ENCODE peak calls at places on chromosomes 3 and 15, in four cellular contexts. One of them, this sample, is unnamed.

GRCh38 chr3:36597422-36597821 is 166.9 kb downstream of the DCLK3 start:
- DNase-seq in fibroblast of pulmonary artery: peak
- DNase-seq in choroid plexus epithelial cell: peak
- DNase-seq in bronchial epithelial cell: peak
- DNase-seq in this sample: peak

GRCh38 chr3:137988152-137988551 is 21.8 kb upstream of the CLDN18 start:
- DNase-seq in fibroblast of pulmonary artery: no peak
- DNase-seq in choroid plexus epithelial cell: no peak
- DNase-seq in bronchial epithelial cell: no peak
- DNase-seq in this sample: no peak

GRCh38 chr3:141556034-141556433 is 69.2 kb downstream of the RASA2 start:
- DNase-seq in fibroblast of pulmonary artery: peak
- DNase-seq in choroid plexus epithelial cell: peak
- DNase-seq in bronchial epithelial cell: no peak
- DNase-seq in this sample: no peak

GRCh38 chr3:48628277-48629017 is 6.8 kb downstream of the SLC26A6 start:
- DNase-seq in fibroblast of pulmonary artery: no peak
- DNase-seq in choroid plexus epithelial cell: no peak
- DNase-seq in bronchial epithelial cell: no peak
- DNase-seq in this sample: no peak

GRCh38 chr3:45055411-45056143 is 29.5 kb downstream of the CLEC3B start:
- DNase-seq in fibroblast of pulmonary artery: peak
- DNase-seq in choroid plexus epithelial cell: peak
- DNase-seq in bronchial epithelial cell: no peak
- DNase-seq in this sample: peak

GRCh38 chr15:37098468-37099320 is 1.7 kb downstream of the MEIS2 start:
- DNase-seq in fibroblast of pulmonary artery: no peak
- DNase-seq in choroid plexus epithelial cell: peak
- DNase-seq in bronchial epithelial cell: no peak
- DNase-seq in this sample: peak

GRCh38 chr3:124700880-124701684 is 29.2 kb upstream of the UMPS start:
- DNase-seq in fibroblast of pulmonary artery: peak
- DNase-seq in choroid plexus epithelial cell: peak
- DNase-seq in bronchial epithelial cell: peak
- DNase-seq in this sample: peak

GRCh38 chr15:37095197-37095992 is 5.0 kb downstream of the MEIS2 start:
- DNase-seq in fibroblast of pulmonary artery: no peak
- DNase-seq in choroid plexus epithelial cell: peak
- DNase-seq in bronchial epithelial cell: no peak
- DNase-seq in this sample: no peak

GRCh38 chr15:67803299-67803698 is 22.0 kb upstream of the SKOR1 start:
- DNase-seq in fibroblast of pulmonary artery: no peak
- DNase-seq in choroid plexus epithelial cell: no peak
- DNase-seq in bronchial epithelial cell: no peak
- DNase-seq in this sample: no peak

GRCh38 chr3:141669434-141669833 is 68.7 kb upstream of the RNF7 start:
- DNase-seq in fibroblast of pulmonary artery: no peak
- DNase-seq in choroid plexus epithelial cell: no peak
- DNase-seq in bronchial epithelial cell: no peak
- DNase-seq in this sample: no peak

GRCh38 chr3:162710332-162711112 is 1213.9 kb downstream of the OTOL1 start:
- DNase-seq in fibroblast of pulmonary artery: no peak
- DNase-seq in choroid plexus epithelial cell: no peak
- DNase-seq in bronchial epithelial cell: no peak
- DNase-seq in this sample: no peak

GRCh38 chr15:91887921-91888373 is 34.4 kb downstream of the SLCO3A1 start:
- DNase-seq in fibroblast of pulmonary artery: no peak
- DNase-seq in choroid plexus epithelial cell: no peak
- DNase-seq in bronchial epithelial cell: no peak
- DNase-seq in this sample: no peak

DNA sequence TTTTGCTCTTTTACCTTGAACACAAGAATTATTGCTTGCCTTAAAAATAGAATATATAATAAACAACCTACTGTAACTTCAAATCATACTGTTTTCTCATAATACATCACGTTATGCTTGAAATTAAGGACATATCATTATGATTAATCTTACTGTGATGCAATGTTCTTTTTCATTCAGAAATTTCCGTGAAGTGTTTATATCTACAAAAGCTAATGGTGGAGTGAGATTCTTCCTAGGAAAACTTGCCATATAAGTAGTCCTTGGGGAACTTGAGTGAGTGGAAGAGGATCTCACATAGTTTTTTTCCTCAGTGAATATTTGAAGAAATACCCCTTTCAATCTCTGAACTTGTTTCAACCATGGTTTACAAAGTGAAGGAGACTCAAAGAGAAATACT is 498.7 kb upstream of the CBLB start:
- DNase-seq in fibroblast of pulmonary artery: peak
- DNase-seq in choroid plexus epithelial cell: no peak
- DNase-seq in bronchial epithelial cell: no peak
- DNase-seq in this sample: no peak
- TF ChIP-seq CTCF in fibroblast of pulmonary artery: no peak
- TF ChIP-seq CTCF in choroid plexus epithelial cell: no peak
- TF ChIP-seq CTCF in bronchial epithelial cell: no peak
- TF ChIP-seq CTCF in this sample: no peak

DNA sequence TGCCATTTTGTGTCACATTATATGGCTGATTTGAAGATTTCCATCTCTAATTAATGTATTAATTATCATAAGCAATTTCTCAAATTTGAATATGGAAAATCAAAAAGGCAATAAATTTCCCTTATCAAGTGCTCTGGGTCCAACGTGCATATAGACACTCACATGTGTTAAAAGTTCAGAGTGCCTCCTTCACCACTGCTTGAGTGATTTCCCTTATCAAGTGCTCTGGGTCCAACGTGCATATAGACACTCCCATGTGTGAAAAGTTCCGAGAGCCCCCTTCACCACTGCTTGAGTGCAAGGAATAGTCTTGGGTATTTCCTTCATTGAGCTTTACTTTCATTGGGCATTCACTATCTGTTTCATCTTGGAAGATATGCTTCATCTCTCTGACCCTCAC is 421.0 kb upstream of the ZNF717 start:
- DNase-seq in fibroblast of pulmonary artery: no peak
- DNase-seq in choroid plexus epithelial cell: no peak
- DNase-seq in bronchial epithelial cell: no peak
- DNase-seq in this sample: no peak
- TF ChIP-seq CTCF in fibroblast of pulmonary artery: no peak
- TF ChIP-seq CTCF in choroid plexus epithelial cell: no peak
- TF ChIP-seq CTCF in bronchial epithelial cell: no peak
- TF ChIP-seq CTCF in this sample: no peak

GRCh38 chr3:57112206-57112605 is 51.7 kb downstream of the SPATA12 start:
- DNase-seq in fibroblast of pulmonary artery: peak
- DNase-seq in choroid plexus epithelial cell: peak
- DNase-seq in bronchial epithelial cell: no peak
- DNase-seq in this sample: no peak
- TF ChIP-seq CTCF in fibroblast of pulmonary artery: peak
- TF ChIP-seq CTCF in choroid plexus epithelial cell: peak
- TF ChIP-seq CTCF in bronchial epithelial cell: peak
- TF ChIP-seq CTCF in this sample: no peak

DNA sequence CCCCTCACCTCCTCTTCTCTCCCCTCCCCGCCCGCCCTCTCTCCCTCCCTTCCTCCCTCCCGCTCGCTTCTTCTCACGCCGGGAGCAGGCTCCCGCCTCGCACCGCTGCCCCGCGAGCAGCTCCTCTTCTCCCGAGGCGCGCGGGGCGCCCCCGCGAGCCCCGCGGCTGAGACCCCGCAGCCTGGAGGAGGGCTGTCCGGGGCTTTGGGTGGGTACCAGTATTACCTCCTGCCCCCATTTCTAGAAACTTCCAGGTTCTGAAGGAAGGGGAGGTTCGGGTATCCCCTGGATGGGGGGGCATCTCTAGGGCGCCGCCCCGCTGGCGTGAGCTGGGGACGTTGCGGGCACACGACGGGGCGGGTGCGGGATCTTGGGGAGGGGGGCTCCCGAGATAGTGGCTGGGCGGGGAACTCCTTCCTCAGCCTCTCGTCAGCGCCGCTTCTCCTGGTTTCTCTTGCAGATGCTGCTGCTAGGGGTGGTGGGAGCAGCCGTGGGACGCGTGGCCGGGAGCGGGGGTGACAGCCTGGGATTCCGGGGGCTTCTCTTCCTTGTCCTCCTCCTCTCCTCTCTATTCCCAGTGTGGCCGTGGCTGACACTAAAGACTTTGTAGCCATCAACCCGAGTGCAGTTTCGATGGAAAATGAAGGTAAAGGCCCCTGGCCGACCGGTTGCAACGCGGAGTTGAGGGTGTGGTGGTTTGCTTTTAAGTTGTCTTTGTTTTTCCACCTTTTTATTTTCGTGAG is 417 bp downstream of the ATP2C1 start:
- DNase-seq in fibroblast of pulmonary artery: peak
- DNase-seq in choroid plexus epithelial cell: peak
- DNase-seq in bronchial epithelial cell: no peak
- DNase-seq in this sample: peak
- TF ChIP-seq CTCF in fibroblast of pulmonary artery: no peak
- TF ChIP-seq CTCF in choroid plexus epithelial cell: no peak
- TF ChIP-seq CTCF in bronchial epithelial cell: no peak
- TF ChIP-seq CTCF in this sample: no peak

DNA sequence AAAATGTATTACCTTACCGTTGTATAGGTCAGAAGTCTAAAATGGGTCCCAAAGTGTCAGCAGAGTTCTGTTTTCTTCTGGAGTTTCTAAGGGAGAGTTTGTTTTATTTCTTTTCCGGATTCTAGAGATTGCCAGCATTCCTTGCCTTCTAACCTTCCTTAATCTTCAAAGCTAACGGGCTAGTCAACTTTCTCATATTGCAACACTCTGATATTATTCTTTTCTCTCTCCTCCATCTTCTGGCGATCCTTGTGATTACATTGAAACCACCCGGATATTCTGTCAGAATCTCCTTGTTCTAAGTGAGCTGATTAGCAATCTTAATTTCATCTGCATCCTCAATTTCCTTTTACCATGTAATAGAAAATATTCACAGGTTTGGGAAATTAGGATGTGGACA is 36.2 kb upstream of the AADACL2 start:
- DNase-seq in fibroblast of pulmonary artery: peak
- DNase-seq in choroid plexus epithelial cell: peak
- DNase-seq in bronchial epithelial cell: no peak
- DNase-seq in this sample: no peak
- TF ChIP-seq CTCF in fibroblast of pulmonary artery: no peak
- TF ChIP-seq CTCF in choroid plexus epithelial cell: no peak
- TF ChIP-seq CTCF in bronchial epithelial cell: no peak
- TF ChIP-seq CTCF in this sample: no peak

GRCh38 chr3:183560607-183561006 is 5.1 kb upstream of the KLHL6 start:
- DNase-seq in fibroblast of pulmonary artery: no peak
- DNase-seq in choroid plexus epithelial cell: peak
- DNase-seq in bronchial epithelial cell: peak
- DNase-seq in this sample: peak
- TF ChIP-seq CTCF in fibroblast of pulmonary artery: no peak
- TF ChIP-seq CTCF in choroid plexus epithelial cell: peak
- TF ChIP-seq CTCF in bronchial epithelial cell: peak
- TF ChIP-seq CTCF in this sample: no peak

DNA sequence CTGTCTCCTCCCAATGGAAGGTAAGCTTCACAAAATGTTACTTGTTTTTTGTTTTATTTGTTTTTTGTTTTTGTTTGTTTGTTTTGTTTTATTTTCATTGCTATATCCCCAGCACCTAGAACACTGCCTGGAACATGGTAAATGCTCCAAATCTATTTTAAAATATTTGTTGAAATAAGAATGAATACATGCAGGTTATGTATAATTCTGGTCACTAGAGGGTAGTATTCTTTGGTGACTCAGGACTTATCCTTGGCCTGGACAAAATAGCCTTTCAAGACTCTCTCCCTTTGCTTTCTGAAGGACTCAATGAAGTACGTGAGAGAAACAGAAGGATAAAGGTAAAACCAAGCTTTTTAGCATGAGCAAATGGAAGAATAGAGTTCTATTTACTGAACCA is 46.9 kb upstream of the PPP2R3A start:
- DNase-seq in fibroblast of pulmonary artery: peak
- DNase-seq in choroid plexus epithelial cell: peak
- DNase-seq in bronchial epithelial cell: peak
- DNase-seq in this sample: peak
- TF ChIP-seq CTCF in fibroblast of pulmonary artery: peak
- TF ChIP-seq CTCF in choroid plexus epithelial cell: peak
- TF ChIP-seq CTCF in bronchial epithelial cell: peak
- TF ChIP-seq CTCF in this sample: peak

GRCh38 chr3:189786479-189787064 is 155.4 kb downstream of the TP63 start:
- DNase-seq in fibroblast of pulmonary artery: no peak
- DNase-seq in choroid plexus epithelial cell: no peak
- DNase-seq in bronchial epithelial cell: no peak
- DNase-seq in this sample: no peak
- TF ChIP-seq CTCF in fibroblast of pulmonary artery: peak
- TF ChIP-seq CTCF in choroid plexus epithelial cell: peak
- TF ChIP-seq CTCF in bronchial epithelial cell: no peak
- TF ChIP-seq CTCF in this sample: peak

GRCh38 chr3:57179580-57180410 is 14.6 kb upstream of the IL17RD start:
- DNase-seq in fibroblast of pulmonary artery: peak
- DNase-seq in choroid plexus epithelial cell: peak
- DNase-seq in bronchial epithelial cell: peak
- DNase-seq in this sample: peak
- TF ChIP-seq CTCF in fibroblast of pulmonary artery: peak
- TF ChIP-seq CTCF in choroid plexus epithelial cell: peak
- TF ChIP-seq CTCF in bronchial epithelial cell: peak
- TF ChIP-seq CTCF in this sample: peak

DNA sequence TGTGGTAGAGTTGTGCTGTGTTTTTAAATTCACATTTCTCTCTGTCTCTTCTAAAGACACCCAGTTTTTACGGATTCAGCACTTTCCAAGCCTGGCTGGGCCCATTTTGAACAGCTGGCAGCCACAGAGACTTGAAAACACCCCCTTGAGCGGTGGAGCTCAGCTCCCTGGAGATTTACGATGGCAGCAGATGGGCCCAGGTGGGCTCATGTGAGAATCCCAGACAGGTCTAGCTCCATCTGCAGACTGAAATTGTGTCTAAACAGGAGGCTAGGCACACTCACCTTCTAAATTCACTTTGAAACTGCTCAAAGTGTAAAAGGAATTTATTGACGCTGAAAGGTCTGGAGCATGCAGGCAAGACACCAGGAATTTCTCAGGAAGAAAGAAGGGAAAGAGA is 232.0 kb upstream of the HES1 start:
- DNase-seq in fibroblast of pulmonary artery: no peak
- DNase-seq in choroid plexus epithelial cell: no peak
- DNase-seq in bronchial epithelial cell: no peak
- DNase-seq in this sample: no peak
- TF ChIP-seq CTCF in fibroblast of pulmonary artery: no peak
- TF ChIP-seq CTCF in choroid plexus epithelial cell: no peak
- TF ChIP-seq CTCF in bronchial epithelial cell: no peak
- TF ChIP-seq CTCF in this sample: no peak

This sample was measured in MCF 10A.